ENCODE peak calls at places on chromosomes 16 and 17, in nine cellular contexts. O is body of pancreas, V is pancreas, P is gastrocnemius medialis, S is HCT116, H is ovary, Z is cardiac muscle cell, C is left ventricle myocardium inferior, J is H9. R is an unnamed sample.

GRCh38 chr16:89395150-89396142 is 94.9 kb downstream of the ANKRD11 start:
- DNase-seq in O (peak; percentile 97), V (peak; percentile 78), P (peak; percentile 83), S (no peak), H (peak; percentile 94), Z (peak; percentile 99), C (peak; percentile 87), J (no peak), R (peak; percentile 88)

GRCh38 chr17:75544250-75544649 is 18.8 kb downstream of the LLGL2 start:
- DNase-seq in O (no peak), V (no peak), P (no peak), S (no peak), H (no peak), Z (no peak), C (no peak), J (no peak), R (no peak)

GRCh38 chr16:19705843-19706242 is 12.2 kb downstream of the KNOP1 start:
- DNase-seq in O (no peak), V (no peak), P (no peak), S (no peak), H (no peak), Z (no peak), C (no peak), J (no peak), R (no peak)

GRCh38 chr17:35537569-35538209 is at the start of gene SLFN12L:
- DNase-seq in O (no peak), V (no peak), P (no peak), S (no peak), H (no peak), Z (no peak), C (no peak), J (no peak), R (no peak)

GRCh38 chr16:88045820-88046303 is 94.6 kb downstream of the BANP start:
- DNase-seq in O (no peak), V (peak; percentile 24), P (no peak), S (no peak), H (no peak), Z (no peak), C (peak; percentile 11), J (no peak), R (no peak)

GRCh38 chr16:57224651-57225335 is 20.3 kb upstream of the ARL2BP start:
- DNase-seq in O (no peak), V (no peak), P (no peak), S (no peak), H (no peak), Z (no peak), C (no peak), J (no peak), R (no peak)

GRCh38 chr17:45345554-45346254 is 28.9 kb upstream of the MAP3K14 start:
- DNase-seq in O (no peak), V (peak; percentile 3), P (no peak), S (no peak), H (no peak), Z (peak; percentile 95), C (no peak), J (no peak), R (peak; percentile 51)

GRCh38 chr17:31052187-31052889 is 42.4 kb upstream of the NF1 start:
- DNase-seq in O (peak; percentile 57), V (no peak), P (peak; percentile 6), S (peak; percentile 42), H (no peak), Z (peak; percentile 95), C (peak; percentile 29), J (peak; percentile 22), R (no peak)

GRCh38 chr16:11557811-11558210 is 28.9 kb downstream of the LITAF start:
- DNase-seq in O (no peak), V (no peak), P (no peak), S (no peak), H (no peak), Z (no peak), C (peak; percentile 65), J (no peak), R (peak; percentile 47)

GRCh38 chr16:47254771-47255170 is 111.0 kb upstream of the NETO2 start:
- DNase-seq in O (no peak), V (no peak), P (no peak), S (no peak), H (no peak), Z (no peak), C (no peak), J (no peak), R (no peak)

GRCh38 chr16:2985893-2986355 is 5.7 kb upstream of the PKMYT1 start:
- DNase-seq in O (peak; percentile 93), V (peak; percentile 77), P (no peak), S (no peak), H (no peak), Z (no peak), C (peak; percentile 70), J (no peak), R (no peak)

GRCh38 chr16:85081765-85082164 is 30.5 kb downstream of the CIBAR2 start:
- DNase-seq in O (no peak), V (no peak), P (no peak), S (no peak), H (no peak), Z (no peak), C (no peak), J (no peak), R (no peak)

GRCh38 chr16:31253642-31254045 is 6.1 kb upstream of the ITGAM start:
- DNase-seq in O (no peak), V (no peak), P (peak; percentile 25), S (no peak), H (no peak), Z (no peak), C (peak; percentile 20), J (no peak), R (peak; percentile 28)

GRCh38 chr17:48064638-48065037 is 16.5 kb downstream of the NFE2L1 start:
- DNase-seq in O (no peak), V (no peak), P (peak; percentile 70), S (no peak), H (no peak), Z (no peak), C (no peak), J (no peak), R (no peak)

GRCh38 chr16:87850009-87851006 is 19.0 kb downstream of the SLC7A5 start:
- DNase-seq in O (peak; percentile 75), V (peak; percentile 91), P (no peak), S (no peak), H (peak; percentile 61), Z (peak; percentile 55), C (peak; percentile 60), J (peak; percentile 86), R (peak; percentile 41)

GRCh38 chr16:66228791-66229190 is 137.7 kb upstream of the CDH5 start:
- DNase-seq in O (no peak), V (no peak), P (no peak), S (no peak), H (peak; percentile 56), Z (peak; percentile 89), C (no peak), J (no peak), R (no peak)

GRCh38 chr17:66947311-66947710 is 17.2 kb upstream of the CACNG4 start:
- DNase-seq in O (no peak), V (no peak), P (no peak), S (no peak), H (no peak), Z (no peak), C (no peak), J (no peak), R (no peak)

GRCh38 chr16:48497129-48497528 is 111.9 kb upstream of the SIAH1 start:
- DNase-seq in O (no peak), V (no peak), P (no peak), S (no peak), H (no peak), Z (no peak), C (no peak), J (no peak), R (no peak)

GRCh38 chr16:88448461-88449266 is 4.4 kb upstream of the ZFPM1 start:
- DNase-seq in O (no peak), V (no peak), P (no peak), S (no peak), H (no peak), Z (no peak), C (no peak), J (no peak), R (no peak)

GRCh38 chr17:63918305-63918704 is 334 bp downstream of the GH1 start:
- DNase-seq in O (peak; percentile 11), V (no peak), P (no peak), S (no peak), H (no peak), Z (peak; percentile 8), C (no peak), J (peak; percentile 92), R (no peak)

DNA sequence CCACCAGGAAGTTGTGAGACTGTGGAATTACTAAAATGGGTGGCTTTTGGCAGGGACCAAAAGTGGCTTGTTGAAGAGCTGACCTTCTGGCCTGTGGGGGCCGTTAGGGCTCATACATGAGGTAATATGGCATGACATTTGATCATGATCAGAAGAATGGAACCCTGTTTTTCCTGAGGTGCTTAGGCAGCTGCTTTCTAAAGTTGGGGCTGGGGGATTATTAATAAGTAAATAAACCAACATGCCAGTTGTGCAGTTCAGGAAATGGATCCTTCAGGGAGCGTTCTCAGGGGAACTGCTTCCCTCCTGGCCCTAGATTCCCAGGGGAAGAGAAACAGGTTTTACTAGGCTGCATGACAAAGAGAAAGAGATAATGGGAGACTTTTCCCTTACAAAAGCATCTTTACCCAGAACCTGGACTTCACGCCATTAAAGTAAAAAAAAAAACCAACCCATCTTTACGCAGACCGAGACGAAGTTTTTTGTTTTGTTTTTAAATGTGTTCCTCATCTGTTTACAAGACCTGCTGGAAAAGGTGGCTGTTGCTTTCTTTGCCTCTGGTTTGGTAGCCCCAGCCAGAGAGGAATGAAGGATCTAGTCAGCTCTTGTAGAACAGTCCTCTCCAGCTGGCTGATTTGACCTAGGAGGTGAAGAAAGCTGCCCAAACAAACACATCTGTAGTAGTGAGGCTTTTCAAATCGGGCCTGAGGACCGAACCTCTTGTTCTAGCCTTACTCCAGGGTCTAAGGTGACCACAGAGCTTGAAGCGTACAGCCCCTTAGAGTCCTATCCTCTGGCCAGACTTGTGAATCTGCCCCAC is 22.7 kb downstream of the YPEL2 start:
- DNase-seq in O (no peak), V (no peak), P (no peak), S (no peak), H (no peak), Z (no peak), C (no peak), J (no peak), R (no peak)
- H3K4me1 ChIP-seq in O (peaks cover 46% of the 10 kb centered on the region), V (peaks cover 31% of the 10 kb centered on the region), P (peaks cover 91% of the 10 kb centered on the region), S (peaks cover 24% of the 10 kb centered on the region), H (peaks cover 10% of the 10 kb centered on the region), Z (peaks cover 28% of the 10 kb centered on the region), C (peaks cover 100% of the 10 kb centered on the region), J (peaks cover 10% of the 10 kb centered on the region), R (peaks cover 65% of the 10 kb centered on the region)

GRCh38 chr17:19621697-19622096 is 26.9 kb upstream of the ALDH3A2 start:
- DNase-seq in O (no peak), V (no peak), P (no peak), S (no peak), H (no peak), Z (no peak), C (no peak), J (no peak), R (no peak)
- H3K9me3 ChIP-seq in O (no peaks in the 10 kb centered on the region), V (no peaks in the 10 kb centered on the region), P (peaks cover 18% of the 10 kb centered on the region), S (peaks cover 9% of the 10 kb centered on the region), H (no peaks in the 10 kb centered on the region), Z (no peaks in the 10 kb centered on the region), C (peaks cover 60% of the 10 kb centered on the region), J (peaks cover 17% of the 10 kb centered on the region), R (no peaks in the 10 kb centered on the region)

GRCh38 chr17:77312786-77313599 is 172.2 kb downstream of the SEC14L1 start:
- DNase-seq in O (peak; percentile 40), V (peak; percentile 41), P (no peak), S (no peak), H (peak; percentile 86), Z (peak; percentile 90), C (peak; percentile 68), J (no peak), R (peak; percentile 79)
- H3K27ac ChIP-seq in O (no peak overlapping the region), V (no peak overlapping the region), P (no peak overlapping the region), S (no peak overlapping the region), H (peak overlapping the region; percentile 61), Z (peak overlapping the region; percentile 20), C (peak overlapping the region; percentile 48), J (no peak overlapping the region), R (no peak overlapping the region)

GRCh38 chr16:30115238-30115637 is 1.9 kb upstream of the GDPD3 start:
- DNase-seq in O (peak; percentile 69), V (no peak), P (no peak), S (no peak), H (no peak), Z (no peak), C (no peak), J (no peak), R (no peak)
- H3K4me1 ChIP-seq in O (no peaks in the 10 kb centered on the region), V (no peaks in the 10 kb centered on the region), P (no peaks in the 10 kb centered on the region), S (peaks cover 39% of the 10 kb centered on the region), H (no peaks in the 10 kb centered on the region), Z (no peaks in the 10 kb centered on the region), C (peaks cover 18% of the 10 kb centered on the region), J (no peaks in the 10 kb centered on the region), R (peaks cover 8% of the 10 kb centered on the region)